ENCODE peak calls at places on chromosomes 1 and 21, in four cellular contexts. J, T, U and I are unnamed samples.

GRCh38 chr1:15328785-15329480 is 80.8 kb upstream of the EFHD2 start:
- DNase-seq in J (peak; percentile 94), T (no peak), U (no peak), I (no peak)

GRCh38 chr1:15691434-15692032 is 7.4 kb downstream of the PLEKHM2 start:
- DNase-seq in U (no peak), T (no peak), J (peak; percentile 38), I (no peak)

GRCh38 chr1:30083800-30084464 is 639.5 kb downstream of the MATN1 start:
- DNase-seq in T (no peak), U (peak; percentile 56), J (peak; percentile 80), I (no peak)

GRCh38 chr1:156499194-156499702 is 1.3 kb downstream of the MEF2D start:
- DNase-seq in T (no peak), J (no peak), U (peak; percentile 34), I (no peak)

GRCh38 chr21:42395302-42395701 is 550 bp downstream of the TMPRSS3 start:
- DNase-seq in T (no peak), U (no peak), J (no peak), I (no peak)

GRCh38 chr1:9417695-9418094 is 121.6 kb upstream of the SLC25A33 start:
- DNase-seq in T (no peak), J (no peak), U (no peak), I (no peak)

GRCh38 chr1:60668584-60668983 is 413.8 kb upstream of the NFIA start:
- DNase-seq in T (no peak), U (no peak), J (no peak), I (no peak)

GRCh38 chr1:230002164-230002803 is 64.8 kb upstream of the GALNT2 start:
- DNase-seq in T (no peak), U (no peak), J (peak; percentile 56), I (no peak)

GRCh38 chr1:111726311-111726710 is 12.9 kb downstream of the INKA2 start:
- DNase-seq in J (no peak), U (no peak), T (no peak), I (no peak)

GRCh38 chr1:148318123-148318899 is 164.8 kb downstream of the PPIAL4G start:
- DNase-seq in U (no peak), T (no peak), J (peak; percentile 64), I (peak; percentile 63)

GRCh38 chr1:221987860-221988520 is 246.1 kb upstream of the DUSP10 start:
- DNase-seq in J (peak; percentile 59), U (peak; percentile 33), T (no peak), I (no peak)

GRCh38 chr1:156399355-156400125 is 30.5 kb downstream of the RHBG start:
- DNase-seq in U (peak; percentile 52), T (no peak), J (no peak), I (no peak)

GRCh38 chr1:172499636-172500141 is 33.3 kb upstream of the SUCO start:
- DNase-seq in T (no peak), U (peak; percentile 56), J (no peak), I (no peak)

GRCh38 chr21:36211660-36212512 is 55.3 kb downstream of the DOP1B start:
- DNase-seq in U (no peak), T (no peak), J (peak; percentile 57), I (no peak)

GRCh38 chr1:4018721-4019521 is 118.8 kb upstream of the C1orf174 start:
- DNase-seq in U (no peak), J (no peak), T (no peak), I (no peak)

GRCh38 chr1:96388421-96389310 is 332.9 kb upstream of the PTBP2 start:
- DNase-seq in T (no peak), U (no peak), J (no peak), I (no peak)

GRCh38 chr1:20370628-20371200 is 80.0 kb downstream of the VWA5B1 start:
- DNase-seq in J (no peak), T (no peak), U (no peak), I (no peak)

GRCh38 chr1:243216741-243217140 is 38.3 kb downstream of the CEP170 start:
- DNase-seq in U (no peak), J (no peak), T (no peak), I (no peak)

GRCh38 chr1:6897138-6897537 is 111.9 kb downstream of the CAMTA1 start:
- DNase-seq in T (no peak), J (no peak), U (no peak), I (no peak)

GRCh38 chr21:14236180-14236579 is 20.2 kb downstream of the RBM11 start:
- DNase-seq in U (no peak), J (no peak), T (no peak), I (no peak)

GRCh38 chr1:116147972-116148371 is 36.8 kb downstream of the MAB21L3 start:
- DNase-seq in J (no peak), T (no peak), U (no peak), I (no peak)

GRCh38 chr1:152912471-152912870 is 4.1 kb downstream of the IVL start:
- DNase-seq in J (no peak), U (no peak), T (no peak), I (no peak)

GRCh38 chr1:223622132-223622842 is 43.2 kb downstream of the CAPN8 start:
- DNase-seq in U (no peak), T (peak; percentile 16), J (no peak), I (no peak)

GRCh38 chr1:230191079-230191478 is 124.0 kb downstream of the GALNT2 start:
- DNase-seq in U (no peak), T (no peak), J (peak; percentile 89), I (no peak)